ENCODE peak calls at places on chromosomes 7 and 10, in five cellular contexts. Q, U, C, K and T are unnamed samples. For H3K4me1 and H3K9me3, the result is how much of the 10 kb centered on the place peaks cover.

GRCh38 chr7:81268551-81268950 is 349.7 kb upstream of the SEMA3C start:
- DNase-seq in Q (no peak), U (no peak), K (no peak), C (no peak), T (no peak)

GRCh38 chr7:44581426-44581906 is 565 bp downstream of the TMED4 start:
- DNase-seq in K (no peak), Q (peak), U (no peak), C (peak), T (no peak)

GRCh38 chr7:100723732-100724275 is 3.5 kb downstream of the EPO start:
- DNase-seq in C (no peak), U (no peak), K (no peak), Q (no peak), T (no peak)

GRCh38 chr10:7274293-7274692 is 136.5 kb downstream of the SFMBT2 start:
- DNase-seq in C (no peak), K (no peak), U (no peak), Q (no peak), T (no peak)

GRCh38 chr7:5226921-5227785 is 37.1 kb downstream of the WIPI2 start:
- DNase-seq in U (peak), C (no peak), K (no peak), Q (no peak), T (no peak)

GRCh38 chr10:87734987-87735827 is 75.5 kb downstream of the PAPSS2 start:
- DNase-seq in Q (no peak), C (peak), K (no peak), U (no peak), T (no peak)

GRCh38 chr10:43259248-43259980 is 7.5 kb downstream of the RASGEF1A start:
- DNase-seq in Q (no peak), C (no peak), U (no peak), K (no peak), T (no peak)

GRCh38 chr10:42428534-42428933 is 209.8 kb downstream of the ZNF33B start:
- DNase-seq in Q (no peak), K (no peak), U (no peak), C (no peak), T (no peak)

GRCh38 chr10:98029149-98030092 is 1.0 kb downstream of the CRTAC1 start:
- DNase-seq in K (no peak), U (no peak), C (no peak), Q (no peak), T (no peak)

GRCh38 chr10:16950686-16951681 is 133.8 kb upstream of the RSU1 start:
- DNase-seq in K (no peak), C (peak), U (no peak), Q (no peak), T (no peak)

GRCh38 chr10:126207313-126207771 is 180.9 kb downstream of the ADAM12 start:
- DNase-seq in K (no peak), U (no peak), C (no peak), Q (no peak), T (no peak)

DNA sequence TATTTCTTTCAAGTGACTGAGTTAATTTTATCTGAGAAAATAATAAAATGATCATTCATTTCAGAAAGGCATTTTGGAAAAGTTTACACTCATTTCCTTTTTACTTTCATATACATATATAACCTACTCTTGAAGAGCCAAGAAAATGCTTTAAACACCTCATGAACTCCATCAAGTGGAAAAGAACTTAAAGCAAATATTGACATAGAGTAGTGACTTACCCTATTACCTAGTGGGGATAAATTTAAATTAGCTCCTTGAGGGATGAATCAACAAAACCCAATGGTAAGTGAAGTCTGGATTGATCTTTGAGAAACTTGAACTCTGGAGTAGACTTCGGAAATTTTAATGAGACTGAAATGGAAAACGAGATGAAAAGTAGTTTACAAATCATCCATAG is 88.6 kb downstream of the TMEM26 start:
- DNase-seq in C (no peak), U (no peak), Q (no peak), K (no peak), T (no peak)
- H3K27ac ChIP-seq in C (no peak), U (no peak), Q (no peak), K (no peak), T (no peak)

GRCh38 chr10:132502544-132503300 is 34.9 kb upstream of the INPP5A start:
- DNase-seq in C (no peak), U (no peak), K (no peak), Q (no peak), T (no peak)
- H3K4me1 ChIP-seq in C (under half), U (under half), K (under half), Q (under half), T (under half)

DNA sequence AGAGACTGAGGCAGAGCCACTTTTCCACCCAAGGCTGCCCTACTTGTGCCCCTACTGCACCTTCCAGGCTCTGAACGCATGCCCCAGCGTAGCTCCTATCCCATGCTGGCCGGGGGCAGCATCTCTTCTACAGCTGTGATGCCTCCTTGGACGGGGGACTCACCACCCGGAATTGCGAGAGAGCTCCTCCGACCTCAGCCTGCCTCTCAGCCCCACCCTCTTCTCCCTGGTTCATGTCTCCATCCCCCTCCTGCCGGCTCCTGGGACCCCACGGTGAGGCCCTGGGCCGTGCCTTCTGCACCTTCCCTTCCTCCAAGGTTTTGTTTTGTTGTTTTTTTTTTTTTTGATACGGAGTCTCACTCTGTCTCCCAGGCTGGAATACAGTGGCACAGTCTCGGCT is 112.4 kb downstream of the MICALL2 start:
- DNase-seq in U (peak), K (no peak), Q (no peak), C (no peak), T (no peak)
- H3K9me3 ChIP-seq in U (under half), K (under half), Q (under half), C (under half), T (under half)

DNA sequence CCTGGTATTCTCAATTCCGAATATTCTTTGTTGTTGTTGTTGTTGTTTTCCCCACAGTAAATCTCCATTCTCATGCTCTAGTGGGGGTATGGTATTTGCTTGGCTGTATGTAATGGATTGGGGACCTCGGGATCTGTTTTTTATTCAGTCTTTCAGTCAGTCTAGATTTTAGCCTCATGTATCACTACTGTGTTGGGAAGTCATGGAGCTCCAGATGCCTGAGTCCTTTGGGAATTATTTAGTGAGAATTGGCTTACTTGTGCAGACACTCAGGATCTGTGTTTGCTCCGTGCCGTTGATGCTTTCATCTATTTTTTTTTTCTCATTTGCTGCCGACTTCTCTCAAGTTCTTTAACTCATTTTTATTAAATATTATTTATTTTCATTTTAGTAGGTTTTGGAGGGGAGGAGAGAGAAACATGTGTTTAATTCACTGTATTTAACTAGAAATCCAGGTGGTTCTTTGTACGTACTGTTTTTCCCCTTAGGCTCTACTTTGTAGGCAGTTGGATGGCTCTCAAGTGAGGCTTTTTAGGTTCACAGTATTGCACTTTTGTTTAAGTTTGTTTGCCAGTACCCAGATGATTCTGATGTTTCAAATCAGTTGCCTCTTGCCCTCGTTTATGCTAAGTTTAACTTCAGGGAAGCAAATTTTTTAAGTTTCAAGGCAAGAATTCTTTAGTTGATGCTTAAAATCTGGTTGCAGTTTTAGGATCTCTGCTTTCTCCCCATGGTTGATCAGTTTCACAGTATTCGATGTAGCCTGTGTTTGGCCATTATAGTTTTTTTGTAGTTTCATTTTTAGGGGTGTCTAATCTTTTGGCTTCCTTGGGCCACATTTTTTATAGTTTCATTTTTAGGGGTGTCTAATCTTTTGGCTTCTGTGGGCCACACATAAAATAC is 36.9 kb downstream of the ZNRF2 start:
- DNase-seq in Q (no peak), U (no peak), C (no peak), K (no peak), T (no peak)
- H3K27ac ChIP-seq in Q (peak), U (peak), C (peak), K (no peak), T (no peak)

GRCh38 chr7:27501001-27501400 is 161.7 kb downstream of the HIBADH start:
- DNase-seq in U (no peak), C (no peak), Q (no peak), K (no peak), T (no peak)
- H3K4me1 ChIP-seq in U (under half), C (under half), Q (under half), K (under half), T (under half)

DNA sequence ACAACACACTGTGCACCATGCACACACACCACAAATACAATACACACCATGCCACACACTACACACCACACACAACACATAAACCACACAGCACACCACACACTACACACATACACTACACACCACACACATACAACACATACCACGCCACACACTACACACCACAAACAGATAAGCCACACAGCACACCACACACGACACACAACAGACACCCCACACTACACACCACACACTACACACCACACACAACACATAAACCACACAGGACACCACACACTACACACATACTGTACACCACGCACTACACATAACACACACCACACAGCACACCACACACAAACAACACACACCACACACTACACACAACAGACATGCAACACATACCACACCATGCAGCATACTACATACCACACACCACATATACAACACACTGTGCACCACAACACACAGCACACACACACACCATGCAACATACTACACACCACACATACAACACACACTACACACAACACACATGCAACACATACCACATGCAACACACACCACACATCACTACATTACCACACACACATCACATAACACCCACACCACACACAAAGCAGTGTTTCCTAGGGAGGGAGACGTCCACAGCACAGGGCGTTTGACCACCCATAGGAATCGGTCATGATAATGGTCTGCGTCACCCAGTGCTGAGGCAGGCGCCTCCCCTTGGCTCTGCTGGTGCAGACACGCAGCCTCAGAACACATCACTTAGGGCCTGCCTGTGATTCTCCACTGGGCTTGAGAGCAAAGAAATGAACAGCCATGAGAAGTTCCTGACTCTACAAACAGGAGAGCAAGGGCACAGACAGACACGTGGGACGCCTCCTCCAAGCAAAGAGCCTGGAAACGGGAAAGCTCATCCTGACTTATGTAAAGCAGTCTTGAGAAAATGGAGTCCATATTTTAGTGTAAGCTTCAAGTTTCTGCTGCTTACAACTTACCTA is 458.3 kb downstream of the PTPRN2 start:
- DNase-seq in C (no peak), K (no peak), Q (no peak), U (peak), T (no peak)
- H3K9me3 ChIP-seq in C (under half), K (under half), Q (under half), U (under half), T (under half)

GRCh38 chr10:86113501-86113900 is 253.1 kb downstream of the GRID1 start:
- DNase-seq in K (no peak), C (no peak), U (no peak), Q (no peak), T (no peak)

GRCh38 chr10:86113983-86114382 is 252.6 kb downstream of the GRID1 start:
- DNase-seq in K (no peak), Q (no peak), C (no peak), U (no peak), T (no peak)

GRCh38 chr10:86113044-86113443 is 253.6 kb downstream of the GRID1 start:
- DNase-seq in C (no peak), K (no peak), Q (no peak), U (no peak), T (no peak)

GRCh38 chr10:86110156-86110786 is 256.3 kb downstream of the GRID1 start:
- DNase-seq in C (no peak), K (no peak), Q (no peak), U (no peak), T (no peak)

DNA sequence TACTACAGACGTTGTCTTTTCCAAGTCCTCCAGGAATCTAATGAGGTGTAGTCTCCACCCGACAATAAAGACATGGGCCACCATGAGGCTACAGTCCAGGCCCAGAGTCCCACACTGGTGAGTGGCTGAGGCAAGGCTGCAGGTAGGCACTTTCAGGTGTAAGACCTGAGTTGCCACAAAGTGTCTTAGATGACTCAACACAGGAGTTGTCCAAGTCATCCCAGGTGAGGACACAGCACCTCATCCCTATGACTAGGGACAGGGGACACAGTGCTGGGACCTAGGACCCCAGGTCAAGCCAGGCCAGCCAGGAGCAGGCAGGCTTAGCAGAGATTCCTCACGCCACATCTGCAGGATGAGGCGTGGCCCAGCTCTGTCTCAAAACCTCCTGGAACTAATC is 254.7 kb downstream of the GRID1 start:
- DNase-seq in C (no peak), Q (no peak), U (no peak), K (no peak), T (no peak)
- H3K27ac ChIP-seq in C (no peak), Q (no peak), U (no peak), K (no peak), T (no peak)

GRCh38 chr7:2355079-2356008 is 717 bp downstream of the EIF3B start:
- DNase-seq in C (peak), U (peak), Q (no peak), K (no peak), T (no peak)
- H3K4me1 ChIP-seq in C (under half), U (under half), Q (under half), K (under half), T (under half)

DNA sequence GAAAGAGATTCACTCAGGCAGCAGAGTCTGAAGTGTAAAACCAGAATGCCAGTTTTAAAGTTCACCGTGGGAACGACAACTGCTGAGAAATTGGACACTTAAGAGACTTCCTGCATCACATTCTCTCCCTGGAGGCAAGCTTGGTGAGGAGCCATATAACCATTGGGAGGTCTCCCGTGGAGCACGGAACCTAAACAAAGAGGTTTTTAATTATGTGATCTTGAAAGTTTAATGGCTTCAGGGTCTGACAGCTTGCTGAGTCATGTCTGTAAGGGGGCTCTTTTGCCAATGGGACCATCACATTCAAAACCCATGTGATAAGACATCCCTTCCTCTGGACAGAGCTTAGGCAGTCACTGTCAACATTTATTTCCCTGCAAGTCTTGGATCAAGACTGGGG is 674.4 kb downstream of the TYW1 start:
- DNase-seq in Q (no peak), C (peak), U (no peak), K (no peak), T (no peak)
- H3K9me3 ChIP-seq in Q (under half), C (under half), U (under half), K (under half), T (under half)